ENCODE peak calls at places on chromosomes 3 and 15, in nine cellular contexts. R is Panc1, Y is Peyer's patch, U is right atrium auricular region, T is spleen, B is A549, D is neural progenitor cell, V is psoas muscle, M is mesenchymal stem cell. O is an unnamed sample. For H3K4me1 and H3K9me3, the result is how much of the 10 kb centered on the place peaks cover.

GRCh38 chr3:84980011-84980410 is 21.2 kb downstream of the CADM2 start:
- DNase-seq in R (no peak), Y (no peak), U (no peak), T (no peak), B (no peak), D (peak), V (no peak), M (no peak), O (no peak)

GRCh38 chr15:31974855-31975421 is 55.4 kb upstream of the CHRNA7 start:
- DNase-seq in R (no peak), Y (no peak), U (no peak), T (no peak), B (peak), D (peak), V (no peak), M (peak), O (peak)

GRCh38 chr3:104805042-104805441 is 561.7 kb upstream of the ALCAM start:
- DNase-seq in R (no peak), Y (no peak), U (no peak), T (no peak), B (no peak), D (no peak), V (no peak), M (no peak), O (no peak)

GRCh38 chr15:89577776-89578115 is 2.5 kb downstream of the TICRR start:
- DNase-seq in R (no peak), Y (no peak), U (no peak), T (no peak), B (no peak), D (no peak), V (no peak), M (no peak), O (no peak)

GRCh38 chr3:31732548-31732947 is 199.8 kb downstream of the STT3B start:
- DNase-seq in R (no peak), Y (no peak), U (no peak), T (no peak), B (no peak), D (no peak), V (no peak), M (no peak), O (no peak)

GRCh38 chr3:156668073-156668763 is 6.2 kb upstream of the TIPARP start:
- DNase-seq in R (no peak), Y (no peak), U (no peak), T (no peak), B (no peak), D (no peak), V (no peak), M (peak), O (no peak)

GRCh38 chr3:42819351-42819965 is 10.2 kb downstream of the ACKR2 start:
- DNase-seq in R (no peak), Y (peak), U (no peak), T (no peak), B (no peak), D (peak), V (no peak), M (no peak), O (no peak)

GRCh38 chr15:68817304-68818087 is 3.2 kb downstream of the ANP32A start:
- DNase-seq in R (no peak), Y (peak), U (no peak), T (peak), B (peak), D (peak), V (peak), M (peak), O (peak)

GRCh38 chr3:14378415-14378814 is 24.0 kb upstream of the SLC6A6 start:
- DNase-seq in R (no peak), Y (no peak), U (no peak), T (no peak), B (no peak), D (no peak), V (no peak), M (no peak), O (no peak)

GRCh38 chr15:63476229-63476632 is 28.2 kb upstream of the USP3 start:
- DNase-seq in R (no peak), Y (no peak), U (no peak), T (no peak), B (peak), D (no peak), V (no peak), M (peak), O (no peak)

GRCh38 chr3:24507776-24508422 is 13.2 kb upstream of the THRB start:
- DNase-seq in R (no peak), Y (no peak), U (no peak), T (no peak), B (no peak), D (no peak), V (no peak), M (no peak), O (no peak)

GRCh38 chr3:112775011-112775742 is 71.5 kb downstream of the CD200R1L start:
- DNase-seq in R (no peak), Y (no peak), U (peak), T (no peak), B (peak), D (no peak), V (no peak), M (peak), O (no peak)

GRCh38 chr3:153151037-153151436 is 11.0 kb upstream of the RAP2B start:
- DNase-seq in R (no peak), Y (no peak), U (no peak), T (no peak), B (no peak), D (no peak), V (no peak), M (no peak), O (no peak)

GRCh38 chr3:2944628-2945027 is 165.5 kb downstream of the IL5RA start:
- DNase-seq in R (no peak), Y (no peak), U (no peak), T (no peak), B (no peak), D (no peak), V (no peak), M (no peak), O (no peak)

GRCh38 chr3:9730747-9731205 is 759 bp upstream of the BRPF1 start:
- DNase-seq in R (no peak), Y (no peak), U (no peak), T (no peak), B (no peak), D (no peak), V (no peak), M (no peak), O (no peak)

GRCh38 chr3:9732753-9733115 is 1.2 kb downstream of the BRPF1 start:
- DNase-seq in R (no peak), Y (no peak), U (no peak), T (no peak), B (no peak), D (no peak), V (no peak), M (peak), O (no peak)

GRCh38 chr3:9729419-9729818 is 2.1 kb upstream of the BRPF1 start:
- DNase-seq in R (no peak), Y (no peak), U (no peak), T (peak), B (no peak), D (no peak), V (no peak), M (no peak), O (no peak)

GRCh38 chr3:9731206-9732079 is at the start of gene BRPF1:
- DNase-seq in R (peak), Y (peak), U (peak), T (peak), B (peak), D (peak), V (peak), M (peak), O (peak)

GRCh38 chr3:9732080-9732752 is 681 bp downstream of the BRPF1 start:
- DNase-seq in R (no peak), Y (peak), U (no peak), T (peak), B (no peak), D (peak), V (no peak), M (peak), O (peak)
- H3K4me1 ChIP-seq in R (under half), Y (under half), U (under half), T (half or more), B (under half), D (under half), V (under half), M (under half), O (under half)

GRCh38 chr3:50502584-50503423 is 630 bp downstream of the CACNA2D2 start:
- DNase-seq in R (no peak), Y (no peak), U (no peak), T (no peak), B (no peak), D (peak), V (no peak), M (no peak), O (peak)
- H3K27ac ChIP-seq in R (no peak), Y (peak), U (peak), T (no peak), B (peak), D (no peak), V (no peak), M (no peak), O (no peak)

GRCh38 chr3:190673157-190673556 is 159.3 kb downstream of the IL1RAP start:
- DNase-seq in R (no peak), Y (no peak), U (no peak), T (no peak), B (no peak), D (no peak), V (no peak), M (peak), O (no peak)
- H3K9me3 ChIP-seq in R (under half), Y (under half), U (under half), T (under half), B (under half), D (under half), V (under half), M (under half), O (under half)

GRCh38 chr3:187746059-187746453 is 788 bp upstream of the BCL6 start:
- DNase-seq in R (no peak), Y (no peak), U (no peak), T (no peak), B (no peak), D (no peak), V (no peak), M (no peak), O (no peak)

GRCh38 chr3:187746479-187747335 is 1.4 kb upstream of the BCL6 start:
- DNase-seq in R (no peak), Y (no peak), U (no peak), T (no peak), B (no peak), D (peak), V (no peak), M (peak), O (no peak)

GRCh38 chr3:187748050-187748481 is 2.8 kb upstream of the BCL6 start:
- DNase-seq in R (peak), Y (peak), U (peak), T (peak), B (peak), D (peak), V (peak), M (peak), O (peak)

GRCh38 chr3:187745201-187746058 is at the start of gene BCL6:
- DNase-seq in R (peak), Y (peak), U (peak), T (peak), B (peak), D (peak), V (peak), M (peak), O (peak)

DNA sequence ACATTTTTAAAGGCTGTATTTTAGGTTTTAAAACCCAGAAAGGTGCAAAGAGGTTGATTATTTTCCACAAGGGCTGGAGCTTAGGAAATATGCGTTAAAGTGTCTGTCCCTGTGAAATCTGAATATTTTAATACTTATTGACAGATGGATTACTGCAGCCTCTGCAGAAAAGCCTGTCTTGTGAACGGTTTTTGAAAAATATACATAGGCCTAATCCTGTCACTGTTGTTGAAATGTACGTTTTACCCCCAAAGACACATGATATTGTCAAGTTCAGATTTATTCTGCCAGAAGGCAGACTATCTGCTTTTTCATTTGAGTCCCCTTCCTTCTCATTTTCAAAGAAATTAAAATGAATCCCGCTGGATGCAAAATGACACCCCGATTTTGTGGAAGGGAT is 2.2 kb upstream of the BCL6 start:
- DNase-seq in R (no peak), Y (no peak), U (no peak), T (no peak), B (no peak), D (no peak), V (no peak), M (no peak), O (no peak)
- H3K4me1 ChIP-seq in R (under half), Y (under half), U (under half), T (half or more), B (half or more), D (under half), V (under half), M (under half), O (under half)

O was measured in naive thymus-derived CD4-positive, alpha-beta T cell.